ENCODE peak calls at places on chromosome 17, in five cellular contexts. G is fibroblast of lung; N is tibial artery; D is cardiac muscle cell; L is CD8-positive, alpha-beta memory T cell. B is an unnamed sample.

GRCh38 chr17:10368561-10368960 is 4.2 kb downstream of the MYH13 start:
- DNase-seq in G (no peak), N (no peak), D (no peak), L (no peak), B (no peak)

GRCh38 chr17:76567634-76568432 is 17.8 kb downstream of the ST6GALNAC2 start:
- DNase-seq in G (no peak), N (no peak), D (no peak), L (no peak), B (no peak)

GRCh38 chr17:19303367-19303776 is 59.2 kb downstream of the B9D1 start:
- DNase-seq in G (no peak), N (no peak), D (no peak), L (no peak), B (no peak)

GRCh38 chr17:50221500-50222480 is 20.4 kb upstream of the COL1A1 start:
- DNase-seq in G (peak; percentile 70), N (peak; percentile 94), D (no peak), L (no peak), B (no peak)

GRCh38 chr17:29256116-29256515 is 9.5 kb downstream of the CRYBA1 start:
- DNase-seq in G (no peak), N (no peak), D (no peak), L (no peak), B (no peak)

GRCh38 chr17:73151888-73152633 is 12.7 kb upstream of the SSTR2 start:
- DNase-seq in G (no peak), N (no peak), D (no peak), L (no peak), B (no peak)

GRCh38 chr17:41758601-41759000 is 24.2 kb upstream of the HAP1 start:
- DNase-seq in G (no peak), N (no peak), D (no peak), L (no peak), B (no peak)

GRCh38 chr17:80528521-80528920 is 16.1 kb upstream of the RPTOR start:
- DNase-seq in G (no peak), N (no peak), D (no peak), L (no peak), B (no peak)

GRCh38 chr17:43758497-43759174 is at the start of gene SOST:
- DNase-seq in G (no peak), N (peak; percentile 76), D (no peak), L (no peak), B (no peak)

GRCh38 chr17:45408611-45409421 is 23.9 kb downstream of the ARHGAP27 start:
- DNase-seq in G (no peak), N (no peak), D (peak; percentile 41), L (no peak), B (no peak)

GRCh38 chr17:45405250-45406086 is 27.2 kb downstream of the ARHGAP27 start:
- DNase-seq in G (no peak), N (no peak), D (peak; percentile 75), L (no peak), B (no peak)

GRCh38 chr17:45404870-45405249 is 27.8 kb downstream of the ARHGAP27 start:
- DNase-seq in G (no peak), N (no peak), D (no peak), L (no peak), B (no peak)

GRCh38 chr17:45403906-45404490 is 28.7 kb downstream of the ARHGAP27 start:
- DNase-seq in G (no peak), N (no peak), D (no peak), L (no peak), B (no peak)

GRCh38 chr17:45406107-45406506 is 26.6 kb downstream of the ARHGAP27 start:
- DNase-seq in G (no peak), N (no peak), D (no peak), L (no peak), B (no peak)
- H3K4me1 ChIP-seq in G (peaks cover 2% of the 10 kb centered on the region), N (peaks cover 9% of the 10 kb centered on the region), D (peaks cover 43% of the 10 kb centered on the region), L (peaks cover 34% of the 10 kb centered on the region), B (peaks cover 57% of the 10 kb centered on the region)

DNA sequence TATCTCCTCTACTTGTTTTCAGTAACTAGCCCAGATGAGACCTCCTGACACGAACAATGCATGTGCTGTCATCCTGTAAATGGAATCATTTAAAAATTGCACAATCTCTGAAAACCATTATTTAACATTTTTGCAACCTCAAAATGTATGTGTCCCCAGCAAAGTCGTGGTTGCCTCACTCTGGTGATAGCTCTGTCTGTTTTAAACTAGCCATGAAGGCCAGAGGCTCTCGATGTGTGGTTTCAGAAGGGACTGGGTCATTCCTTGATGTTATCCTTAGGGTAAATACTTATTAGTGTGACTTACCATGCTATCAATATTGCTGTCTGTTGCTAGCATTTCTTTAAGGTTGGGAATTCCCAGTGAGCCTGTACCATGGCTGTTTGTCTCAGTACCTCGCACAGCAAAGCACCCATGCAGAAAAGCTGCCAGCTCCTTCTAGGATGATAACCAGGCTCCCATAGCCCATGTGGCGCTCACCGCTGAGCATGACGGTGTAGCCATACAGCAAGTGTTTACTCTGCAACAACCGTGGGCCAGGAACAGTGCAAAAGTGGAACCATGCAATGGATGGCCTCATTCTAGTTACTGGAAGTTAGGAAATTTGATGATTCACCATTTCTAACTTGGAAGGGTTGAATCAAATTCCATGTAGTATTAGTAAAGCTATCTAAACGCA is 2.9 kb upstream of the PGS1 start:
- DNase-seq in G (peak; percentile 98), N (no peak), D (no peak), L (no peak), B (no peak)
- H3K4me1 ChIP-seq in G (peaks cover 37% of the 10 kb centered on the region), N (peaks cover 34% of the 10 kb centered on the region), D (peaks cover 22% of the 10 kb centered on the region), L (peaks cover 21% of the 10 kb centered on the region), B (peaks cover 39% of the 10 kb centered on the region)

DNA sequence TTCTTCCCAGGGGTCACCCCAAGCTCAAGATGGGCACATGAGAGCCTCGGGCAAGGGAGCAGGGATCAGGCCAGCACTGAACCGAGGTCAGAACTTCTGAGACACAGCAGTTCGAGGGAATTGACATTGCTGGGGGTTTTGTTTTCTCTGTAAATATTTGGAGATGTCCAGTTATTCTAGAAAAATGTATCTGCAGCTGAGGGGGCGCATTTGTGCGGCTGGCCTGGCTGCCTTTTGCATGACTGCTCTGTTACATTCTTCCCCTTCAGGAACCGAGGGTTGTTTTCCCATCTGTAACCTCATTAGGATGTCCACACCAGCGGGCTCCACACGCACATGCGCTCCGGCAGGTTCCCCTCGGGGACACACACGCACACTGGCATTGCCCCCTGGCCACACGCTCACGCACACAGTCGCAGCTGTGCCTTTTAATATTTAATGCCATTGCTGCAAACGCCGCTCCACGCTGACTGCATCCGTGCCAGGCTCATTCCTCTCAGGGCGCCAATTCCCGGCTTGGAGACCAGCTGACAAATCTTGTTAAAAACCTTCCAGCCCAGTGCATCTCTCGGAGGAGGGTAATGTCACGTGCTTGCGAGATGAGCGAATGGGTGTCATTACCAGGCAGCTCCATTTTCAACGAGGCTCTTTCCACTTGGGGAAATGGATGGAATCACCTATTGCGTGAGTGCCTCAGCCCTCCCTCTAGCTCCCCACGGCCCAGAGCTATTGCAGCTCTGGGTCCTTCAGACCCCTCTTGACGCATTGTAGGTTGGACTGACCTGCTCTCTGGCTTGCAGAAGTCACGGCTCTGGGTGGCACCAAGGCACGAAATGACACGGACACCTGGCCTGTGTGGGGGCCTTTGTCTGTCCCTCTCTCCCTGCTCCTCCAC is 13.2 kb downstream of the CCR7 start:
- DNase-seq in G (peak; percentile 96), N (peak; percentile 91), D (no peak), L (no peak), B (no peak)
- H3K4me1 ChIP-seq in G (peaks cover 65% of the 10 kb centered on the region), N (peaks cover 58% of the 10 kb centered on the region), D (peaks cover 32% of the 10 kb centered on the region), L (peaks cover 99% of the 10 kb centered on the region), B (peaks cover 87% of the 10 kb centered on the region)

DNA sequence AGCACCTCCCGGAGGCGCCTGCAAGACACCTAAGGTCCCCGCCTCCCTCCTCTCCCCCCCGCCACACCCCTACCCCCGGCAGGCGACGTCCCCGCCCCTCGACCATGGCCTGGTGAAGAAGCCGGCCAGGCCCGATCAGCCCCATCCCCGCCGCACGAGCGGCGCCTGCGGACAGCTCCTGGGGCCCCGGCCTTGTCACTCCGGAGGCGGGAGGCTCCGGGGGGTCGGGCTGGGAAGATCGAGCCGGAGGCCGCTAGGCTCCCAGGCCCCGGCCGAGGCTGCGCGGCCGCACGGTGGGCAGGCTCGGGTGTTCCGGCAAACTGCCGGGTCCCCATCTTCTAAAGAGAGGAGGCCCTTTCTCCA is 386 bp upstream of the ACE start:
- DNase-seq in G (no peak), N (no peak), D (peak; percentile 70), L (no peak), B (no peak)
- H3K4me1 ChIP-seq in G (peaks cover 7% of the 10 kb centered on the region), N (peaks cover 21% of the 10 kb centered on the region), D (no peaks in the 10 kb centered on the region), L (peaks cover 14% of the 10 kb centered on the region), B (peaks cover 63% of the 10 kb centered on the region)

GRCh38 chr17:496761-497586 is 144.4 kb upstream of the RPH3AL start:
- DNase-seq in G (no peak), N (no peak), D (no peak), L (no peak), B (no peak)
- H3K4me1 ChIP-seq in G (no peaks in the 10 kb centered on the region), N (no peaks in the 10 kb centered on the region), D (no peaks in the 10 kb centered on the region), L (peaks cover 34% of the 10 kb centered on the region), B (no peaks in the 10 kb centered on the region)

DNA sequence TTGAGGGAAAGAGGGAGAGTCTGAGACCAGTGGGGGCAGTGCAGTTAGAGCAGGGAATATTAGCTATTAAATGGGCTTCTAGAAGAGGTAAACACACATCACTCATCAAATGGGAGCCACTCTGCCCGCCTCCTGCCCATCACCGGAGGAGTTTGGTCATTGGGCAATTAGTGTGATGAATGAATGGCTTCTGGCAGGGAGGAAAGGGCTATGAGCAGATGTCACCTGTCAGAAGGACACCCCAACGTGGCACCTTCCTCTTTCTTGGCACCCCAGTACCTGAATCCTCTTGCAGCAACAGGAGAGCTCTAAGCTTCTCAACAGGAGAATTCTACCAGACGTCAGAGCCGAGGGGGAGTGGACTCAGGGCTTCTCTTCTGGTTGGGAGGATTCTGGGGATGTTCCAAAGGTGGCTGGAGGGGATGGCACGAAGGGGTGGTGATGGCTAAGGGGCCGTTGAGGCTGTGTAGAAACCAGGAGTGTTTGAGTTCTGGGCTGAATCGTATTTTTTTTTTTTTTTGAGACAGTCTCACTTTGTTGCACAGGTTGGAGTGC is 11.0 kb downstream of the C1QTNF1 start:
- DNase-seq in G (no peak), N (peak; percentile 40), D (no peak), L (no peak), B (no peak)
- H3K4me1 ChIP-seq in G (peaks cover 20% of the 10 kb centered on the region), N (peaks cover 90% of the 10 kb centered on the region), D (no peaks in the 10 kb centered on the region), L (no peaks in the 10 kb centered on the region), B (peaks cover 72% of the 10 kb centered on the region)